ENCODE peak calls at places on chromosomes 5 and 9, in four cellular contexts. O is left lung, J is IMR-90, G is lower lobe of right lung. Z is an unnamed sample.

GRCh38 chr5:88298425-88298824 is 29.8 kb upstream of the TMEM161B start:
- DNase-seq in O (no peak), J (peak; percentile 82), G (no peak), Z (peak; percentile 43)

GRCh38 chr5:142918959-142919635 is 148.9 kb downstream of the ARHGAP26 start:
- DNase-seq in O (no peak), J (no peak), G (no peak), Z (no peak)

GRCh38 chr9:20835364-20836286 is 151.6 kb downstream of the FOCAD start:
- DNase-seq in O (no peak), J (peak; percentile 59), G (no peak), Z (peak; percentile 6)

GRCh38 chr9:120619751-120620655 is 40.0 kb upstream of the CDK5RAP2 start:
- DNase-seq in O (no peak), J (peak; percentile 74), G (no peak), Z (peak; percentile 67)

GRCh38 chr5:58407042-58407709 is 52.7 kb downstream of the PLK2 start:
- DNase-seq in O (no peak), J (peak; percentile 88), G (no peak), Z (peak; percentile 74)

GRCh38 chr9:35852876-35853865 is 17.0 kb downstream of the OR13J1 start:
- DNase-seq in O (no peak), J (no peak), G (no peak), Z (no peak)

GRCh38 chr5:55188656-55189380 is 15.8 kb upstream of the CDC20B start:
- DNase-seq in O (no peak), J (no peak), G (no peak), Z (no peak)

GRCh38 chr9:3526903-3527652 is 1.3 kb upstream of the RFX3 start:
- DNase-seq in O (no peak), J (peak; percentile 13), G (no peak), Z (peak; percentile 5)

GRCh38 chr9:4365055-4365454 is 65.2 kb upstream of the GLIS3 start:
- DNase-seq in O (no peak), J (no peak), G (no peak), Z (no peak)

GRCh38 chr5:178319541-178320041 is 87.0 kb upstream of the PHYKPL start:
- DNase-seq in O (peak; percentile 75), J (no peak), G (peak; percentile 47), Z (no peak)

GRCh38 chr5:111635946-111636315 is 121.1 kb downstream of the NREP start:
- DNase-seq in O (no peak), J (peak; percentile 39), G (no peak), Z (no peak)

GRCh38 chr5:113490317-113490716 is 2.1 kb upstream of the MCC start:
- DNase-seq in O (no peak), J (no peak), G (no peak), Z (no peak)

GRCh38 chr9:14910178-14910805 is at the start of gene FREM1:
- DNase-seq in O (no peak), J (no peak), G (no peak), Z (peak; percentile 22)

GRCh38 chr9:133539434-133539833 is 4.9 kb downstream of the ADAMTSL2 start:
- DNase-seq in O (no peak), J (no peak), G (no peak), Z (no peak)

GRCh38 chr9:87195306-87195705 is 248.0 kb upstream of the GAS1 start:
- DNase-seq in O (no peak), J (peak; percentile 43), G (no peak), Z (no peak)

GRCh38 chr9:84463272-84463671 is 122.7 kb upstream of the SLC28A3 start:
- DNase-seq in O (no peak), J (no peak), G (no peak), Z (no peak)

GRCh38 chr5:180807654-180808414 is 5.2 kb upstream of the MGAT1 start:
- DNase-seq in O (no peak), J (no peak), G (no peak), Z (no peak)

GRCh38 chr9:2127486-2127885 is 112.3 kb downstream of the SMARCA2 start:
- DNase-seq in O (no peak), J (peak; percentile 51), G (no peak), Z (peak; percentile 20)

GRCh38 chr5:127290946-127291763 is 559 bp downstream of the MEGF10 start:
- DNase-seq in O (peak; percentile 59), J (no peak), G (no peak), Z (no peak)

GRCh38 chr5:92944903-92945629 is 636.0 kb downstream of the NR2F1-AS1 start:
- DNase-seq in O (no peak), J (peak; percentile 69), G (no peak), Z (peak; percentile 55)

GRCh38 chr5:6734243-6734695 is 21.0 kb downstream of the TENT4A start:
- DNase-seq in O (no peak), J (peak; percentile 56), G (no peak), Z (no peak)

GRCh38 chr5:72358925-72359324 is 38.8 kb downstream of the PTCD2 start:
- DNase-seq in O (no peak), J (no peak), G (no peak), Z (no peak)

GRCh38 chr5:151095341-151096000 is 14.6 kb upstream of the TNIP1 start:
- DNase-seq in O (no peak), J (no peak), G (no peak), Z (no peak)

GRCh38 chr5:80109549-80110478 is 74.7 kb downstream of the THBS4 start:
- DNase-seq in O (no peak), J (no peak), G (no peak), Z (no peak)

GRCh38 chr5:71533614-71534013 is 53.5 kb upstream of the MCCC2 start:
- DNase-seq in O (no peak), J (peak; percentile 38), G (no peak), Z (peak; percentile 25)

GRCh38 chr5:83955916-83956315 is 235.3 kb upstream of the HAPLN1 start:
- DNase-seq in O (no peak), J (peak; percentile 77), G (no peak), Z (peak; percentile 59)

GRCh38 chr5:61653802-61654580 is 321.9 kb downstream of the ZSWIM6 start:
- DNase-seq in O (no peak), J (no peak), G (no peak), Z (no peak)

GRCh38 chr5:103057208-103058130 is 62.5 kb downstream of the GIN1 start:
- DNase-seq in O (no peak), J (peak; percentile 57), G (no peak), Z (peak; percentile 32)

GRCh38 chr5:177029498-177029897 is 7.0 kb downstream of the ZNF346 start:
- DNase-seq in O (no peak), J (no peak), G (no peak), Z (no peak)

GRCh38 chr5:75567710-75568109 is 43.5 kb upstream of the ANKDD1B start:
- DNase-seq in O (no peak), J (peak; percentile 64), G (no peak), Z (peak; percentile 70)

DNA sequence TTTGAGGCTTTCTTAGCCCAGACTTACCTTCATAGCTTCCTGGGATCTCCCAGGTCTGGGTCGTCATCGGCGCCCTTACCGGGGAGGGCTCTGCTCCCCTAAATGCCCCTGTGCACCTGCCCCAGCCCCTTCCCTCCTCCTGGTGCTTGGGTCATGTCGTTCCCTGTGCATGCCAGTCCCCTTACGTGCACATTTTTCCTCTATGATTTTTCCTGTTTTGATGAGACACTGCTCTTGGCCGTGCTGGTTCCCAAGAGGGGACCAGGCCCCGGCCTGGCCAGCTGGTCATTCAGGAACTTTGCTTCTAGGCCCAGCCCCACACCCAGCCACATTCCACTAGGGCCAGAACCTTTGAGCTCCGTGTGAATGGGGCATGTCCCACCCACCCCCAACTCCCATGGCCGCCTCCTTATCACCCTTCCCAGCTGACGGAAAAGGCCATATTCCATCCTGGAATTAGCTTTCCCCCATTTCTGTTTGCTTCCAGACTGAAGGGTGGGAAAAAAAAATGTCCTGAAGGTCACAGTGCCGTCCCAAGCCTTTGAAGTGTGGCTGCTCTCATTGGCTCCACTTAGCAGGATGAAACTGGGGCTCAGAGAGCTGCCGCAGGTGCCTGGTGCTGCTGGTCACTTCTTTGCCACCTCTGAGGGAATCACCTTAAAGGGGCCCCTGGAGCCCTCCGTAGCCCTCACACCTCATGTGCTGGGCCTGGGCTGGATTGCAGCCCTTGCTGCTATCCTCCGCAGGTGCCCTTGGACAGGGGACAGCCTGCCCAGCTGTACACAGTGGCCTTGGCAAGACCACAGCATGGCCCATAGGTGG is 25.1 kb downstream of the ERGIC1 start:
- DNase-seq in O (no peak), J (peak; percentile 93), G (peak; percentile 69), Z (peak; percentile 87)
- H3K4me3 ChIP-seq in O (no peak overlapping the region), J (no peak overlapping the region), G (no peak overlapping the region), Z (no peak overlapping the region)

DNA sequence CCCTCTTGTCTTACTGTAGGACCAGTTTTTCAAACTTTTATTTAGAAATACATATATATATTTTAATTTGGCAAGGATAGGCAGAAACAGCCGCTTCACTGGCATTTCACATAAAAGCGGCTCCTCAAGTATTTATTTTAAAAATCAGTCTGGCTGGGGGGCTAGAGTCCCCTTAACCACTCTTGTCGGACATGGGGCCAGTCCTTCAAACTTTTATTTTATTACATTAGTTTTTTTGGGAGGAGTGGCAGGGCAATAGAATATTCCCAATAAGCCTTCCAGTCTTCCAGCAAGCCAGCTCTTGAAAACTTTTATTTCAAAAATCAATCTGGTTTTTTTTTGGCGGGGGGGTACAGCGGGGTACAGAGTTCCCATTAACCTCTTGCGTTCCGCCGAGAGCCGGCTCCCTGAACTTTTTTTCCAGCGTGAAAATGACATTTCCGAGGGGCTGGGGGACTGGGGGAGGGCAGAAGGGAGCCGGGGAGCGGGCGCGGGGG is 641 bp upstream of the ZNF618 start:
- DNase-seq in O (no peak), J (no peak), G (no peak), Z (no peak)
- H3K4me3 ChIP-seq in O (peak overlapping the region; percentile 2), J (peak overlapping the region; percentile 55), G (peak overlapping the region; percentile 43), Z (peak overlapping the region; percentile 50)

DNA sequence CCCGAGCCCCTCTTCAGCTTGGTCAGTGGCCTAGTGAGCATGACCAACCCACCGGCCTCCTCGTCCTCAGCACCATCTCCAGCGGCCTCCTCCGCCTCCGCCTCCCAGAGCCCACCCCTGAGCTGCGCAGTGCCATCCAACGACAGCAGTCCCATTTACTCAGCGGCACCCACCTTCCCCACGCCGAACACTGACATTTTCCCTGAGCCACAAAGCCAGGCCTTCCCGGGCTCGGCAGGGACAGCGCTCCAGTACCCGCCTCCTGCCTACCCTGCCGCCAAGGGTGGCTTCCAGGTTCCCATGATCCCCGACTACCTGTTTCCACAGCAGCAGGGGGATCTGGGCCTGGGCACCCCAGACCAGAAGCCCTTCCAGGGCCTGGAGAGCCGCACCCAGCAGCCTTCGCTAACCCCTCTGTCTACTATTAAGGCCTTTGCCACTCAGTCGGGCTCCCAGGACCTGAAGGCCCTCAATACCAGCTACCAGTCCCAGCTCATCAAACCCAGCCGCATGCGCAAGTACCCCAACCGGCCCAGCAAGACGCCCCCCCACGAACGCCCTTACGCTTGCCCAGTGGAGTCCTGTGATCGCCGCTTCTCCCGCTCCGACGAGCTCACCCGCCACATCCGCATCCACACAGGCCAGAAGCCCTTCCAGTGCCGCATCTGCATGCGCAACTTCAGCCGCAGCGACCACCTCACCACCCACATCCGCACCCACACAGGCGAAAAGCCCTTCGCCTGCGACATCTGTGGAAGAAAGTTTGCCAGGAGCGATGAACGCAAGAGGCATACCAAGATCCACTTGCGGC is 1.8 kb downstream of the EGR1 start:
- DNase-seq in O (no peak), J (peak; percentile 38), G (peak; percentile 51), Z (no peak)
- H3K4me3 ChIP-seq in O (peak overlapping the region; percentile 84), J (peak overlapping the region; percentile 66), G (peak overlapping the region; percentile 89), Z (peak overlapping the region; percentile 95)

DNA sequence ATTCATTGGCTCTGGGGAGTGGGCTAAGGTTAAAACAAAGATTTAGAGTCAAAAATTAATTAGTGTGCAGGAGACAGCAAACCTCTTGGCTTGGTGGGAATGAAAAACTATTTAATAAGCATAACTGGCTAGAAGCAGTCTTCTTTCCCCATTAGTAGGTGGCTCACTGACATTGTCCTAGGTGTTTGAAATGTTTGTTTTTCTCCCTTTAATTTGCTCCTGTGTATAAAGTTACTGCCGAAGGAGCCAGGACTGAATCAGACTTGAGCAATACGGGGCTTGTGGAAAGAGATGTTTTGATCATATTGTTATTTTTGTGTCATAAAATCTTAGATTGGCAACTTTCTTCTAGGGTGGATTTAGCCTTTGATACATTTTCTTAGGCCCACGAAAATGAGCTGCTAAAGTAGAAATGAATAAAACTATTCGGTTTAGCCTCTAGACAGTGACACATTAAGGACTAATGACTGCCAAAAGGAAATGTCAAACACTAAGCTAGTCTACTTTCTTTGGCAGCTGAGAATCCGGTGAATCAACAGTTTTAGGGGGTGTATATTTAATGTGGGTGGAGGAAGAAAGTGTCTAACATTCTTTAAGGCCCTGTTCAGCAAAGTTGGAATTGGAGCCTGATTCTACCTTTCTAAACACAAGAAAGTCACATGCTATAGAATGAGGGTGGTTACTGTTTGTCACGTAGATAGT is 30.2 kb downstream of the LRRTM2 start:
- DNase-seq in O (no peak), J (peak; percentile 88), G (no peak), Z (peak; percentile 59)
- H3K4me3 ChIP-seq in O (no peak overlapping the region), J (no peak overlapping the region), G (no peak overlapping the region), Z (no peak overlapping the region)

Z was measured in brain microvascular endothelial cell.